ENCODE peak calls at places on chromosomes 4 and X, in nine cellular contexts. W is NB4; I is OCI-LY7; E is progenitor cell of endocrine pancreas; B is aorta; O is stimulated activated CD4-positive, alpha-beta T cell treated with anti-CD3 and anti-CD28 coated beads, Interleukin-4, amount 100 ng/mL, for 24 hours; S is suprapubic skin; F is activated CD4-positive, alpha-beta T cell treated with anti-CD3 and anti-CD28 coated beads, Interleukin-2, amount 50 U/mL, for 24 hours; V is SK-N-DZ. L is an unnamed sample.

GRCh38 chr4:75939890-75940691 is 722 bp downstream of the NAAA start:
- DNase-seq in W (peak; percentile 86), B (peak; percentile 89), V (peak; percentile 58), F (peak; percentile 65), S (peak; percentile 85), I (peak; percentile 66), E (peak; percentile 36), O (peak; percentile 77), L (peak; percentile 87)

GRCh38 chr4:157014621-157015591 is 43.3 kb upstream of the PDGFC start:
- DNase-seq in B (no peak), V (no peak), I (no peak), F (no peak), S (no peak), O (no peak), W (no peak), E (no peak), L (no peak)

GRCh38 chr4:98997176-98997575 is 1.7 kb downstream of the METAP1 start:
- DNase-seq in V (no peak), O (no peak), E (no peak), S (no peak), W (no peak), I (no peak), B (no peak), F (no peak), L (no peak)

GRCh38 chr4:95142877-95143412 is 385.2 kb downstream of the BMPR1B start:
- DNase-seq in O (no peak), V (no peak), E (no peak), F (no peak), W (no peak), B (no peak), I (no peak), S (no peak), L (no peak)

GRCh38 chr4:74037076-74037475 is 1.4 kb downstream of the CXCL3 start:
- DNase-seq in E (no peak), O (no peak), S (no peak), V (no peak), I (no peak), W (no peak), F (no peak), B (no peak), L (no peak)

GRCh38 chrX:30060718-30061117 is 154.6 kb upstream of the MAGEB2 start:
- DNase-seq in S (no peak), W (peak; percentile 1), E (no peak), I (no peak), V (no peak), O (no peak), B (no peak), F (no peak), L (no peak)

GRCh38 chr4:234178-234577 is 71.1 kb downstream of the ZNF732 start:
- DNase-seq in I (no peak), F (no peak), S (no peak), V (no peak), W (no peak), E (no peak), O (no peak), B (no peak), L (no peak)

GRCh38 chr4:180664766-180665368 is 1578.3 kb upstream of the TENM3 start:
- DNase-seq in I (peak; percentile 92), S (peak; percentile 66), V (peak; percentile 82), O (peak; percentile 54), W (peak; percentile 77), E (peak; percentile 60), B (no peak), F (peak; percentile 3), L (peak; percentile 41)

GRCh38 chr4:146330392-146330791 is 116.1 kb downstream of the REELD1 start:
- DNase-seq in F (no peak), B (no peak), V (no peak), O (no peak), E (no peak), I (no peak), S (no peak), W (peak; percentile 6), L (no peak)

GRCh38 chr4:184513802-184514120 is 39.4 kb upstream of the IRF2 start:
- DNase-seq in F (no peak), W (no peak), B (no peak), E (no peak), O (no peak), S (no peak), I (no peak), V (no peak), L (no peak)

GRCh38 chrX:100798815-100799214 is 21.4 kb upstream of the CSTF2 start:
- DNase-seq in O (no peak), S (no peak), I (no peak), F (no peak), E (no peak), W (no peak), B (no peak), V (no peak), L (no peak)

GRCh38 chrX:38999099-38999498 is 197.8 kb downstream of the MID1IP1 start:
- DNase-seq in W (no peak), F (no peak), I (no peak), B (no peak), O (no peak), E (no peak), S (no peak), V (no peak), L (no peak)

GRCh38 chrX:48834383-48834709 is 1.1 kb downstream of the PCSK1N start:
- DNase-seq in V (peak; percentile 24), F (no peak), O (no peak), B (no peak), S (no peak), E (no peak), W (no peak), I (peak; percentile 5), L (no peak)

GRCh38 chr4:100582146-100582545 is 64.3 kb upstream of the EMCN start:
- DNase-seq in B (no peak), V (no peak), O (no peak), I (no peak), F (no peak), W (no peak), S (no peak), E (no peak), L (no peak)

GRCh38 chr4:139647952-139648351 is 17.7 kb upstream of the MGST2 start:
- DNase-seq in E (no peak), V (no peak), B (no peak), F (no peak), S (no peak), I (no peak), O (no peak), W (no peak), L (no peak)

GRCh38 chr4:26458104-26458503 is 32.2 kb downstream of the CCKAR start:
- DNase-seq in I (peak; percentile 35), O (no peak), V (no peak), B (no peak), W (peak; percentile 24), E (no peak), S (no peak), F (no peak), L (no peak)

GRCh38 chrX:94576367-94577004 is 902.5 kb downstream of the FAM133A start:
- DNase-seq in V (no peak), I (no peak), O (no peak), E (no peak), S (no peak), F (no peak), W (peak; percentile 0), B (no peak), L (no peak)

GRCh38 chr4:177001271-177002175 is 208.8 kb upstream of the VEGFC start:
- DNase-seq in B (no peak), S (no peak), W (peak; percentile 34), F (no peak), O (no peak), I (no peak), V (no peak), E (no peak), L (no peak)

GRCh38 chrX:11739796-11740195 is 18.2 kb upstream of the MSL3 start:
- DNase-seq in O (no peak), W (no peak), E (no peak), I (no peak), B (no peak), F (no peak), V (no peak), S (no peak), L (peak; percentile 11)

GRCh38 chrX:41180194-41180902 is 95.1 kb downstream of the USP9X start:
- DNase-seq in S (no peak), F (no peak), B (peak; percentile 61), O (peak; percentile 44), W (peak; percentile 71), E (no peak), I (peak; percentile 62), V (peak; percentile 49), L (peak; percentile 62)

GRCh38 chrX:70433848-70434351 is 10.7 kb upstream of the DLG3 start:
- DNase-seq in W (peak; percentile 78), E (peak; percentile 60), S (no peak), I (peak; percentile 78), O (peak; percentile 72), V (peak; percentile 67), B (peak; percentile 77), F (peak; percentile 46), L (peak; percentile 83)

GRCh38 chrX:148259990-148260389 is 240.4 kb upstream of the AFF2 start:
- DNase-seq in O (no peak), F (no peak), V (no peak), B (no peak), E (no peak), S (no peak), I (peak; percentile 3), W (no peak), L (no peak)

GRCh38 chrX:72181178-72182125 is at the start of gene PIN4:
- DNase-seq in B (peak; percentile 94), S (peak; percentile 91), E (peak; percentile 69), F (peak; percentile 46), I (peak; percentile 94), O (peak; percentile 86), V (peak; percentile 99), W (peak; percentile 96), L (peak; percentile 90)

GRCh38 chrX:149453911-149454820 is 50.9 kb downstream of the IDS start:
- DNase-seq in B (no peak), I (no peak), F (no peak), W (no peak), V (no peak), S (no peak), E (no peak), O (no peak), L (no peak)

GRCh38 chr4:16759781-16760459 is 138.5 kb downstream of the LDB2 start:
- DNase-seq in E (no peak), V (peak; percentile 61), S (no peak), F (no peak), B (no peak), O (no peak), W (no peak), I (no peak), L (no peak)

GRCh38 chrX:15745179-15745578 is 7.1 kb downstream of the CA5B start:
- DNase-seq in B (no peak), E (no peak), S (no peak), V (no peak), O (no peak), F (no peak), W (peak; percentile 51), I (no peak), L (no peak)

GRCh38 chr4:6221851-6222760 is 21.8 kb upstream of the JAKMIP1 start:
- DNase-seq in O (no peak), B (no peak), I (no peak), W (no peak), S (no peak), V (peak; percentile 68), E (peak; percentile 70), F (no peak), L (peak; percentile 40)

GRCh38 chr4:3041192-3042142 is 32.9 kb downstream of the HTT-AS start:
- DNase-seq in W (peak; percentile 91), O (peak; percentile 32), E (no peak), V (peak; percentile 52), S (peak; percentile 78), I (peak; percentile 21), B (peak; percentile 84), F (peak; percentile 14), L (peak; percentile 62)

GRCh38 chrX:150507251-150507856 is 61.1 kb upstream of the MTM1 start:
- DNase-seq in W (peak; percentile 32), E (no peak), I (no peak), O (no peak), B (peak; percentile 66), V (no peak), S (no peak), F (no peak), L (no peak)

GRCh38 chrX:139246295-139246694 is 284.2 kb upstream of the F9 start:
- DNase-seq in I (no peak), E (no peak), B (no peak), W (no peak), O (no peak), V (no peak), S (no peak), F (no peak), L (no peak)

GRCh38 chr4:84932462-84932861 is 34.0 kb downstream of the WDFY3 start:
- DNase-seq in B (no peak), O (no peak), F (no peak), I (no peak), V (no peak), W (no peak), S (no peak), E (no peak), L (no peak)

L was measured in activated CD4-positive, alpha-beta memory T cell treated with anti-CD3 and anti-CD28 coated beads for 36 hours.